ENCODE peak calls at places on chromosomes 7 and 10, in seven cellular contexts. One of them, this sample, is unnamed. For H3K9me3 and H3K4me1, the result is how much of the 10 kb centered on the place peaks cover.

GRCh38 chr10:69459101-69459805 is 8.0 kb downstream of the TSPAN15 start:
- DNase-seq in OCI-LY7: no peak
- DNase-seq in IMR-90: no peak
- DNase-seq in body of pancreas: no peak
- DNase-seq in CD8-positive, alpha-beta memory T cell: no peak
- DNase-seq in ovary: no peak
- DNase-seq in GM23248: no peak
- DNase-seq in this sample: no peak

GRCh38 chr10:69780070-69780469 is 21.6 kb upstream of the COL13A1 start:
- DNase-seq in OCI-LY7: no peak
- DNase-seq in IMR-90: no peak
- DNase-seq in body of pancreas: no peak
- DNase-seq in CD8-positive, alpha-beta memory T cell: no peak
- DNase-seq in ovary: no peak
- DNase-seq in GM23248: no peak
- DNase-seq in this sample: peak

GRCh38 chr10:124665558-124665957 is 78.6 kb downstream of the FAM53B start:
- DNase-seq in OCI-LY7: no peak
- DNase-seq in IMR-90: peak
- DNase-seq in body of pancreas: no peak
- DNase-seq in CD8-positive, alpha-beta memory T cell: no peak
- DNase-seq in ovary: no peak
- DNase-seq in GM23248: no peak
- DNase-seq in this sample: no peak

GRCh38 chr7:1225462-1226154 is 7.1 kb upstream of the UNCX start:
- DNase-seq in OCI-LY7: no peak
- DNase-seq in IMR-90: no peak
- DNase-seq in body of pancreas: no peak
- DNase-seq in CD8-positive, alpha-beta memory T cell: no peak
- DNase-seq in ovary: no peak
- DNase-seq in GM23248: peak
- DNase-seq in this sample: no peak

GRCh38 chr7:101294832-101295121 is 26.8 kb downstream of the IFT22 start:
- DNase-seq in OCI-LY7: no peak
- DNase-seq in IMR-90: no peak
- DNase-seq in body of pancreas: no peak
- DNase-seq in CD8-positive, alpha-beta memory T cell: no peak
- DNase-seq in ovary: no peak
- DNase-seq in GM23248: no peak
- DNase-seq in this sample: no peak

GRCh38 chr10:89476676-89477075 is 58.7 kb downstream of the SLC16A12 start:
- DNase-seq in OCI-LY7: no peak
- DNase-seq in IMR-90: peak
- DNase-seq in body of pancreas: peak
- DNase-seq in CD8-positive, alpha-beta memory T cell: no peak
- DNase-seq in ovary: no peak
- DNase-seq in GM23248: no peak
- DNase-seq in this sample: peak

GRCh38 chr10:93333278-93333978 is 148.7 kb downstream of the MYOF start:
- DNase-seq in OCI-LY7: no peak
- DNase-seq in IMR-90: no peak
- DNase-seq in body of pancreas: no peak
- DNase-seq in CD8-positive, alpha-beta memory T cell: no peak
- DNase-seq in ovary: no peak
- DNase-seq in GM23248: no peak
- DNase-seq in this sample: no peak

GRCh38 chr7:69162931-69163330 is 435.3 kb upstream of the AUTS2 start:
- DNase-seq in OCI-LY7: no peak
- DNase-seq in IMR-90: no peak
- DNase-seq in body of pancreas: no peak
- DNase-seq in CD8-positive, alpha-beta memory T cell: no peak
- DNase-seq in ovary: no peak
- DNase-seq in GM23248: no peak
- DNase-seq in this sample: no peak

GRCh38 chr7:77455334-77455733 is 39.2 kb upstream of the GSAP start:
- DNase-seq in OCI-LY7: no peak
- DNase-seq in IMR-90: peak
- DNase-seq in body of pancreas: no peak
- DNase-seq in CD8-positive, alpha-beta memory T cell: no peak
- DNase-seq in ovary: no peak
- DNase-seq in GM23248: peak
- DNase-seq in this sample: no peak

GRCh38 chr7:151063212-151063561 is 3.8 kb downstream of the SLC4A2 start:
- DNase-seq in OCI-LY7: no peak
- DNase-seq in IMR-90: peak
- DNase-seq in body of pancreas: peak
- DNase-seq in CD8-positive, alpha-beta memory T cell: no peak
- DNase-seq in ovary: peak
- DNase-seq in GM23248: peak
- DNase-seq in this sample: no peak

GRCh38 chr10:117363027-117363426 is 12.2 kb downstream of the PDZD8 start:
- DNase-seq in OCI-LY7: no peak
- DNase-seq in IMR-90: peak
- DNase-seq in body of pancreas: no peak
- DNase-seq in CD8-positive, alpha-beta memory T cell: no peak
- DNase-seq in ovary: no peak
- DNase-seq in GM23248: peak
- DNase-seq in this sample: no peak

GRCh38 chr10:98077223-98077622 is 46.8 kb upstream of the CRTAC1 start:
- DNase-seq in OCI-LY7: no peak
- DNase-seq in IMR-90: no peak
- DNase-seq in body of pancreas: no peak
- DNase-seq in CD8-positive, alpha-beta memory T cell: no peak
- DNase-seq in ovary: no peak
- DNase-seq in GM23248: no peak
- DNase-seq in this sample: no peak

GRCh38 chr7:14717711-14718304 is 184.7 kb downstream of the DGKB start:
- DNase-seq in OCI-LY7: no peak
- DNase-seq in IMR-90: peak
- DNase-seq in body of pancreas: no peak
- DNase-seq in CD8-positive, alpha-beta memory T cell: no peak
- DNase-seq in ovary: no peak
- DNase-seq in GM23248: peak
- DNase-seq in this sample: no peak

GRCh38 chr10:125121003-125121402 is 39.4 kb downstream of the CTBP2 start:
- DNase-seq in OCI-LY7: no peak
- DNase-seq in IMR-90: no peak
- DNase-seq in body of pancreas: peak
- DNase-seq in CD8-positive, alpha-beta memory T cell: no peak
- DNase-seq in ovary: no peak
- DNase-seq in GM23248: no peak
- DNase-seq in this sample: no peak

GRCh38 chr7:105885386-105886111 is 9.2 kb upstream of the ATXN7L1 start:
- DNase-seq in OCI-LY7: no peak
- DNase-seq in IMR-90: no peak
- DNase-seq in body of pancreas: peak
- DNase-seq in CD8-positive, alpha-beta memory T cell: no peak
- DNase-seq in ovary: peak
- DNase-seq in GM23248: no peak
- DNase-seq in this sample: no peak

GRCh38 chr7:5758753-5759330 is 22.6 kb downstream of the RNF216 start:
- DNase-seq in OCI-LY7: no peak
- DNase-seq in IMR-90: no peak
- DNase-seq in body of pancreas: no peak
- DNase-seq in CD8-positive, alpha-beta memory T cell: no peak
- DNase-seq in ovary: no peak
- DNase-seq in GM23248: no peak
- DNase-seq in this sample: no peak

GRCh38 chr7:46155367-46155766 is 234.3 kb upstream of the IGFBP3 start:
- DNase-seq in OCI-LY7: no peak
- DNase-seq in IMR-90: no peak
- DNase-seq in body of pancreas: no peak
- DNase-seq in CD8-positive, alpha-beta memory T cell: no peak
- DNase-seq in ovary: no peak
- DNase-seq in GM23248: no peak
- DNase-seq in this sample: no peak

GRCh38 chr7:144731661-144732060 is 104.2 kb downstream of the TPK1 start:
- DNase-seq in OCI-LY7: no peak
- DNase-seq in IMR-90: no peak
- DNase-seq in body of pancreas: no peak
- DNase-seq in CD8-positive, alpha-beta memory T cell: no peak
- DNase-seq in ovary: no peak
- DNase-seq in GM23248: no peak
- DNase-seq in this sample: no peak

GRCh38 chr10:131686781-131687419 is 213.9 kb upstream of the PPP2R2D start:
- DNase-seq in OCI-LY7: no peak
- DNase-seq in IMR-90: no peak
- DNase-seq in body of pancreas: no peak
- DNase-seq in CD8-positive, alpha-beta memory T cell: peak
- DNase-seq in ovary: no peak
- DNase-seq in GM23248: no peak
- DNase-seq in this sample: no peak

GRCh38 chr7:1028775-1029636 is 15.3 kb upstream of the GPR146 start:
- DNase-seq in OCI-LY7: peak
- DNase-seq in IMR-90: peak
- DNase-seq in body of pancreas: peak
- DNase-seq in CD8-positive, alpha-beta memory T cell: peak
- DNase-seq in ovary: peak
- DNase-seq in GM23248: peak
- DNase-seq in this sample: peak

GRCh38 chr10:132701846-132702190 is 84.1 kb downstream of the NKX6-2 start:
- DNase-seq in OCI-LY7: no peak
- DNase-seq in IMR-90: no peak
- DNase-seq in body of pancreas: no peak
- DNase-seq in CD8-positive, alpha-beta memory T cell: peak
- DNase-seq in ovary: no peak
- DNase-seq in GM23248: no peak
- DNase-seq in this sample: no peak

GRCh38 chr10:90125406-90125805 is 424.0 kb downstream of the KIF20B start:
- DNase-seq in OCI-LY7: no peak
- DNase-seq in IMR-90: no peak
- DNase-seq in body of pancreas: no peak
- DNase-seq in CD8-positive, alpha-beta memory T cell: no peak
- DNase-seq in ovary: no peak
- DNase-seq in GM23248: no peak
- DNase-seq in this sample: no peak

GRCh38 chr7:64998865-64999164 is 7.7 kb downstream of the ERV3-1 start:
- DNase-seq in OCI-LY7: no peak
- DNase-seq in IMR-90: no peak
- DNase-seq in body of pancreas: no peak
- DNase-seq in CD8-positive, alpha-beta memory T cell: no peak
- DNase-seq in ovary: no peak
- DNase-seq in GM23248: no peak
- DNase-seq in this sample: no peak

GRCh38 chr7:64996305-64996704 is 5.5 kb upstream of the ZNF117 start:
- DNase-seq in OCI-LY7: no peak
- DNase-seq in IMR-90: no peak
- DNase-seq in body of pancreas: no peak
- DNase-seq in CD8-positive, alpha-beta memory T cell: no peak
- DNase-seq in ovary: no peak
- DNase-seq in GM23248: no peak
- DNase-seq in this sample: no peak

GRCh38 chr7:64999165-65000004 is 7.1 kb downstream of the ERV3-1 start:
- DNase-seq in OCI-LY7: peak
- DNase-seq in IMR-90: peak
- DNase-seq in body of pancreas: peak
- DNase-seq in CD8-positive, alpha-beta memory T cell: no peak
- DNase-seq in ovary: no peak
- DNase-seq in GM23248: no peak
- DNase-seq in this sample: peak

GRCh38 chr7:64997164-64997908 is 6.5 kb upstream of the ZNF117 start:
- DNase-seq in OCI-LY7: no peak
- DNase-seq in IMR-90: no peak
- DNase-seq in body of pancreas: no peak
- DNase-seq in CD8-positive, alpha-beta memory T cell: no peak
- DNase-seq in ovary: no peak
- DNase-seq in GM23248: no peak
- DNase-seq in this sample: no peak

GRCh38 chr7:64997927-64998391 is 7.1 kb upstream of the ZNF117 start:
- DNase-seq in OCI-LY7: no peak
- DNase-seq in IMR-90: peak
- DNase-seq in body of pancreas: peak
- DNase-seq in CD8-positive, alpha-beta memory T cell: no peak
- DNase-seq in ovary: no peak
- DNase-seq in GM23248: peak
- DNase-seq in this sample: no peak
- H3K9me3 ChIP-seq in OCI-LY7: under half
- H3K9me3 ChIP-seq in IMR-90: half or more
- H3K9me3 ChIP-seq in body of pancreas: under half
- H3K9me3 ChIP-seq in CD8-positive, alpha-beta memory T cell: under half
- H3K9me3 ChIP-seq in ovary: under half
- H3K9me3 ChIP-seq in GM23248: under half
- H3K9me3 ChIP-seq in this sample: under half

GRCh38 chr7:133079296-133079695 is 2.6 kb downstream of the CHCHD3 start:
- DNase-seq in OCI-LY7: no peak
- DNase-seq in IMR-90: no peak
- DNase-seq in body of pancreas: no peak
- DNase-seq in CD8-positive, alpha-beta memory T cell: no peak
- DNase-seq in ovary: no peak
- DNase-seq in GM23248: no peak
- DNase-seq in this sample: no peak
- H3K4me1 ChIP-seq in OCI-LY7: under half
- H3K4me1 ChIP-seq in IMR-90: under half
- H3K4me1 ChIP-seq in body of pancreas: under half
- H3K4me1 ChIP-seq in CD8-positive, alpha-beta memory T cell: under half
- H3K4me1 ChIP-seq in ovary: under half
- H3K4me1 ChIP-seq in GM23248: under half
- H3K4me1 ChIP-seq in this sample: under half

GRCh38 chr10:43756343-43756742 is 107.7 kb upstream of the ZNF32 start:
- DNase-seq in OCI-LY7: no peak
- DNase-seq in IMR-90: no peak
- DNase-seq in body of pancreas: no peak
- DNase-seq in CD8-positive, alpha-beta memory T cell: no peak
- DNase-seq in ovary: no peak
- DNase-seq in GM23248: no peak
- DNase-seq in this sample: no peak

GRCh38 chr10:43760514-43760913 is 111.8 kb upstream of the ZNF32 start:
- DNase-seq in OCI-LY7: no peak
- DNase-seq in IMR-90: no peak
- DNase-seq in body of pancreas: no peak
- DNase-seq in CD8-positive, alpha-beta memory T cell: no peak
- DNase-seq in ovary: no peak
- DNase-seq in GM23248: no peak
- DNase-seq in this sample: no peak

GRCh38 chr10:43753397-43754061 is 104.8 kb upstream of the ZNF32 start:
- DNase-seq in OCI-LY7: no peak
- DNase-seq in IMR-90: no peak
- DNase-seq in body of pancreas: no peak
- DNase-seq in CD8-positive, alpha-beta memory T cell: no peak
- DNase-seq in ovary: no peak
- DNase-seq in GM23248: no peak
- DNase-seq in this sample: no peak

GRCh38 chr10:43754569-43755260 is 106.0 kb upstream of the ZNF32 start:
- DNase-seq in OCI-LY7: no peak
- DNase-seq in IMR-90: no peak
- DNase-seq in body of pancreas: no peak
- DNase-seq in CD8-positive, alpha-beta memory T cell: no peak
- DNase-seq in ovary: no peak
- DNase-seq in GM23248: no peak
- DNase-seq in this sample: no peak

GRCh38 chr10:43759216-43759615 is 110.5 kb upstream of the ZNF32 start:
- DNase-seq in OCI-LY7: no peak
- DNase-seq in IMR-90: no peak
- DNase-seq in body of pancreas: no peak
- DNase-seq in CD8-positive, alpha-beta memory T cell: no peak
- DNase-seq in ovary: no peak
- DNase-seq in GM23248: no peak
- DNase-seq in this sample: no peak
- H3K9me3 ChIP-seq in OCI-LY7: under half
- H3K9me3 ChIP-seq in IMR-90: under half
- H3K9me3 ChIP-seq in body of pancreas: under half
- H3K9me3 ChIP-seq in CD8-positive, alpha-beta memory T cell: under half
- H3K9me3 ChIP-seq in ovary: under half
- H3K9me3 ChIP-seq in GM23248: under half
- H3K9me3 ChIP-seq in this sample: under half

GRCh38 chr10:79078367-79079073 is 9.8 kb downstream of the ZMIZ1 start:
- DNase-seq in OCI-LY7: no peak
- DNase-seq in IMR-90: no peak
- DNase-seq in body of pancreas: no peak
- DNase-seq in CD8-positive, alpha-beta memory T cell: no peak
- DNase-seq in ovary: no peak
- DNase-seq in GM23248: no peak
- DNase-seq in this sample: no peak
- H3K4me1 ChIP-seq in OCI-LY7: half or more
- H3K4me1 ChIP-seq in IMR-90: half or more
- H3K4me1 ChIP-seq in body of pancreas: half or more
- H3K4me1 ChIP-seq in CD8-positive, alpha-beta memory T cell: under half
- H3K4me1 ChIP-seq in ovary: half or more
- H3K4me1 ChIP-seq in GM23248: half or more
- H3K4me1 ChIP-seq in this sample: half or more